ENCODE peak calls at places on chromosome 10, in eight cellular contexts. T is hepatocyte, V is Karpas-422, U is neural progenitor cell, X is SK-N-SH, M is OCI-LY7, E is PC-3, F is DND-41. C is an unnamed sample.

GRCh38 chr10:31404640-31405039 is 85.6 kb downstream of the ZEB1 start:
- DNase-seq in M (no peak), V (no peak), U (no peak), E (no peak), T (no peak), X (peak; percentile 9), F (no peak), C (no peak)

GRCh38 chr10:59098811-59099452 is 77.5 kb upstream of the PHYHIPL start:
- DNase-seq in V (no peak), M (no peak), X (peak; percentile 55), T (peak; percentile 35), U (no peak), F (no peak), E (no peak), C (no peak)

GRCh38 chr10:132294196-132294520 is 13.6 kb downstream of the STK32C start:
- DNase-seq in V (no peak), E (no peak), X (no peak), U (no peak), T (no peak), M (no peak), F (no peak), C (no peak)

GRCh38 chr10:58189269-58189668 is 78.4 kb downstream of the IPMK start:
- DNase-seq in E (peak; percentile 56), F (no peak), X (no peak), T (peak; percentile 8), M (no peak), U (no peak), V (no peak), C (no peak)

GRCh38 chr10:66629976-66630375 is 295.9 kb upstream of the LRRTM3 start:
- DNase-seq in M (no peak), F (no peak), T (no peak), V (no peak), U (no peak), X (no peak), E (peak; percentile 81), C (no peak)

GRCh38 chr10:92727550-92727949 is 37.8 kb downstream of the HHEX start:
- DNase-seq in X (peak; percentile 10), V (peak; percentile 20), F (no peak), U (no peak), T (no peak), E (no peak), M (no peak), C (no peak)

GRCh38 chr10:116403740-116404250 is 23.9 kb upstream of the PNLIPRP3 start:
- DNase-seq in T (no peak), E (no peak), U (no peak), M (no peak), X (no peak), F (no peak), V (no peak), C (no peak)

GRCh38 chr10:108409316-108409715 is 1244.8 kb upstream of the SORCS1 start:
- DNase-seq in M (no peak), E (no peak), T (no peak), X (no peak), V (no peak), U (no peak), F (no peak), C (no peak)

GRCh38 chr10:62545667-62546066 is 171.5 kb downstream of the ZNF365 start:
- DNase-seq in M (no peak), X (no peak), F (no peak), U (no peak), E (no peak), T (no peak), V (no peak), C (no peak)

GRCh38 chr10:125054216-125054615 is 106.1 kb downstream of the CTBP2 start:
- DNase-seq in F (no peak), X (no peak), T (no peak), U (no peak), V (no peak), E (no peak), M (no peak), C (no peak)

GRCh38 chr10:96673318-96674099 is 46.8 kb downstream of the PIK3AP1 start:
- DNase-seq in V (peak; percentile 88), M (peak; percentile 87), U (peak; percentile 9), X (no peak), F (no peak), T (peak; percentile 44), E (no peak), C (no peak)

GRCh38 chr10:109883859-109884771 is 39.2 kb downstream of the XPNPEP1 start:
- DNase-seq in V (peak; percentile 90), X (peak; percentile 80), T (peak; percentile 92), M (peak; percentile 81), E (peak; percentile 82), U (peak; percentile 93), F (peak; percentile 57), C (peak; percentile 56)

GRCh38 chr10:132028706-132029105 is 37.0 kb upstream of the JAKMIP3 start:
- DNase-seq in F (no peak), V (no peak), T (no peak), E (no peak), U (no peak), M (no peak), X (no peak), C (no peak)

GRCh38 chr10:60073781-60074656 is 167.7 kb upstream of the CCDC6 start:
- DNase-seq in M (no peak), F (no peak), U (no peak), V (no peak), T (no peak), E (no peak), X (no peak), C (no peak)

GRCh38 chr10:22618081-22618785 is 96.1 kb downstream of the PIP4K2A start:
- DNase-seq in T (no peak), F (no peak), U (no peak), E (peak; percentile 35), V (no peak), X (no peak), M (no peak), C (no peak)

GRCh38 chr10:101214446-101215396 is 14.5 kb downstream of the LBX1 start:
- DNase-seq in T (peak; percentile 84), U (peak; percentile 93), X (peak; percentile 84), F (peak; percentile 78), M (peak; percentile 81), E (peak; percentile 73), V (peak; percentile 81), C (peak; percentile 5)

GRCh38 chr10:70324341-70324861 is 40.6 kb upstream of the NPFFR1 start:
- DNase-seq in T (no peak), M (peak; percentile 81), X (no peak), E (no peak), F (no peak), V (peak; percentile 80), U (peak; percentile 40), C (no peak)

GRCh38 chr10:100985336-100985735 is 2.0 kb downstream of the MRPL43 start:
- DNase-seq in F (no peak), U (no peak), E (no peak), X (no peak), T (no peak), M (no peak), V (no peak), C (no peak)

DNA sequence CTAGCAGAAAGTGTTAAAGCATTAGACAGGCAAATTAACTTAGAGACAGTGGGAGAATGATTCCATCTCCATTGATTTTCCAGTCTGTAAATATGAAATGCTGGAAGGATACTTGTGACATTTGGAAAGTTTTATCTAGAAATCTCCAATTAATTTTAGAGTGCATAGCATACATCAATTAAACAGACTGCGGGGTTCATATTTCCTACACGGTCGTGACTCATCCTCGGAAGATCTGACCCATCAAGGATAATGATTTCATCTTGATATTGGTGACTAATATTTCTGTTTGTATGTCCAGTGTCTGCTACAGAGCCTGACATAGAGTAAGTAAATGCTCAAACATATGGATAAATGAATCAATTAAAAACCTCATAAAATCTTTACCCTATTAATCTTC is 474.9 kb downstream of the KCNMA1 start:
- DNase-seq in T (no peak), F (no peak), X (no peak), V (no peak), E (peak; percentile 99), M (no peak), U (no peak), C (peak; percentile 69)
- H2AFZ ChIP-seq in T (no peak overlapping the region), F (no peak overlapping the region), X (no peak overlapping the region), V (no peak overlapping the region), E (no peak overlapping the region), M (no peak overlapping the region), U (no peak overlapping the region), C (no peak overlapping the region)

DNA sequence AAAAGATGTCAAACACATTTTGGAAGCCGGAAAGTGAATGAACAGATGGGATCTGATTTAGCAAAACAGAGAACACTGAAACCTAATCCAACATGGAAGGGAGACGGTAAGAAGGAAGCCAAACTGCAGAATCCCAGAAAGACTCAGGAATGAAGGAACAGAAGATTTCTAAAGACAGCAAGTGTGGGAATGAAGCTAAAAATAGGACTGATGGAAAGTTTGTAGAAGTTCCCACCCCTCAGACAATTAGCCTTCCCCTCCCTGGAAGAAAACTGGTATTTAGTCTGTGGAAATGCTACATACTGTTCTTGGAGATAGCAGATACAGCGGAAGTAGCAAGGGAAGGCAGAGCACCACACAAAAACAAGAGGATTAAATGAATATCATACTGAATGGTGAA is 40.8 kb downstream of the SLC16A12 start:
- DNase-seq in V (no peak), U (no peak), F (no peak), X (no peak), E (no peak), M (no peak), T (no peak), C (no peak)
- H2AFZ ChIP-seq in V (no peak overlapping the region), U (peak overlapping the region; percentile 76), F (no peak overlapping the region), X (no peak overlapping the region), E (no peak overlapping the region), M (no peak overlapping the region), T (peak overlapping the region; percentile 31), C (no peak overlapping the region)

GRCh38 chr10:71998840-71999194 is 34.6 kb downstream of the CHST3 start:
- DNase-seq in M (no peak), T (peak; percentile 75), U (no peak), E (peak; percentile 86), X (peak; percentile 67), V (no peak), F (no peak), C (peak; percentile 87)

GRCh38 chr10:71999360-72000072 is 35.3 kb downstream of the CHST3 start:
- DNase-seq in E (no peak), V (no peak), U (peak; percentile 37), X (peak; percentile 91), T (peak; percentile 80), M (no peak), F (no peak), C (no peak)

GRCh38 chr10:72000073-72001025 is 36.2 kb downstream of the CHST3 start:
- DNase-seq in U (no peak), M (no peak), V (no peak), X (no peak), F (no peak), T (no peak), E (no peak), C (no peak)

GRCh38 chr10:72002354-72003295 is 38.4 kb downstream of the CHST3 start:
- DNase-seq in V (no peak), M (no peak), T (no peak), E (no peak), F (no peak), X (no peak), U (no peak), C (no peak)

DNA sequence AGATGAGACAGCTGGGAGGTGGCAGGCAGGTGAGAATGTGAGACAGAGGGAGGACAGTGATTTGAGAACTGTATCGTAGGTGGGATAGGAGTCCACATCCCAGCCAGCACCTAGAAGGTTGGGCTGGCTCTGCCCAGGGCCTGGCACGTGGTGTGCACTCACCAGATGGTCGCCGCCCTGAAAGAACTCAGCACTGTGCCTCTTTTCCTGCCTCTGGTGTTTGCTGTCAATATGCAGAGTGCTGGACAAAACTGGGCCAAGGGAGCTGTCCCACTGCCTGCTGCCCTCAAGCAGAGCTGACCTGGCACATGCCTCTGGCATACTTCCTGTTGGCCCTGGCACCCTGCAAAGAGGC is 36.8 kb downstream of the CHST3 start:
- DNase-seq in E (no peak), F (no peak), M (no peak), T (no peak), X (peak; percentile 54), U (no peak), V (no peak), C (no peak)
- H2AFZ ChIP-seq in E (no peak overlapping the region), F (no peak overlapping the region), M (no peak overlapping the region), T (no peak overlapping the region), X (no peak overlapping the region), U (no peak overlapping the region), V (no peak overlapping the region), C (no peak overlapping the region)

GRCh38 chr10:43126759-43127424 is 11.4 kb upstream of the CSGALNACT2 start:
- DNase-seq in U (no peak), E (no peak), F (no peak), M (peak; percentile 67), T (no peak), X (no peak), V (no peak), C (no peak)
- H2AFZ ChIP-seq in U (no peak overlapping the region), E (no peak overlapping the region), F (no peak overlapping the region), M (peak overlapping the region; percentile 54), T (no peak overlapping the region), X (no peak overlapping the region), V (no peak overlapping the region), C (no peak overlapping the region)

C was measured in keratinocyte.